ENCODE peak calls at places on chromosomes 16 and 17, in four cellular contexts. I is A549, Z is K562, F is HepG2. L is an unnamed sample.

GRCh38 chr16:52399116-52399515 is 147.8 kb downstream of the TOX3 start:
- DNase-seq in I (no peak), Z (no peak), F (no peak), L (no peak)

GRCh38 chr16:19505600-19506303 is 16.1 kb downstream of the GDE1 start:
- DNase-seq in I (no peak), Z (no peak), F (no peak), L (no peak)

GRCh38 chr17:7234100-7235012 is at the start of gene DVL2:
- DNase-seq in I (peak), Z (peak), F (peak), L (no peak)

GRCh38 chr17:19020016-19020415 is 15.5 kb upstream of the FAM83G start:
- DNase-seq in I (no peak), Z (no peak), F (no peak), L (no peak)

GRCh38 chr17:5033352-5034015 is 1.7 kb downstream of the SLC52A1 start:
- DNase-seq in I (no peak), Z (no peak), F (no peak), L (no peak)

GRCh38 chr16:83402969-83403368 is 404.8 kb upstream of the HSBP1 start:
- DNase-seq in I (no peak), Z (no peak), F (no peak), L (no peak)

GRCh38 chr16:54813778-54814177 is 116.9 kb upstream of the IRX5 start:
- DNase-seq in I (no peak), Z (no peak), F (no peak), L (no peak)

GRCh38 chr16:56807011-56807675 is 57.9 kb upstream of the SLC12A3 start:
- DNase-seq in I (peak), Z (no peak), F (peak), L (no peak)

GRCh38 chr16:12674096-12674495 is 129.6 kb downstream of the CPPED1 start:
- DNase-seq in I (no peak), Z (no peak), F (no peak), L (no peak)

GRCh38 chr16:49652441-49653175 is 203.3 kb downstream of the ZNF423 start:
- DNase-seq in I (no peak), Z (no peak), F (no peak), L (no peak)
- TF ChIP-seq PHF8 in I (no peak), Z (no peak), F (no peak), L (no peak)

GRCh38 chr17:40104570-40105471 is 4.4 kb upstream of the NR1D1 start:
- DNase-seq in I (no peak), Z (no peak), F (no peak), L (no peak)
- TF ChIP-seq PHF8 in I (no peak), Z (no peak), F (no peak), L (no peak)

GRCh38 chr16:88064011-88064888 is 113.0 kb downstream of the BANP start:
- DNase-seq in I (no peak), Z (no peak), F (no peak), L (no peak)

GRCh38 chr16:88064889-88065746 is 113.9 kb downstream of the BANP start:
- DNase-seq in I (no peak), Z (no peak), F (no peak), L (no peak)

GRCh38 chr16:88061346-88062110 is 110.3 kb downstream of the BANP start:
- DNase-seq in I (no peak), Z (no peak), F (no peak), L (no peak)

GRCh38 chr16:88062341-88062861 is 111.2 kb downstream of the BANP start:
- DNase-seq in I (no peak), Z (no peak), F (no peak), L (no peak)

GRCh38 chr16:88063201-88063773 is 112.1 kb downstream of the BANP start:
- DNase-seq in I (no peak), Z (no peak), F (no peak), L (no peak)
- TF ChIP-seq PHF8 in I (no peak), Z (no peak), F (no peak), L (no peak)

GRCh38 chr16:58426960-58427359 is 34.7 kb downstream of the GINS3 start:
- DNase-seq in I (no peak), Z (no peak), F (no peak), L (no peak)
- TF ChIP-seq PHF8 in I (no peak), Z (no peak), F (no peak), L (no peak)

DNA sequence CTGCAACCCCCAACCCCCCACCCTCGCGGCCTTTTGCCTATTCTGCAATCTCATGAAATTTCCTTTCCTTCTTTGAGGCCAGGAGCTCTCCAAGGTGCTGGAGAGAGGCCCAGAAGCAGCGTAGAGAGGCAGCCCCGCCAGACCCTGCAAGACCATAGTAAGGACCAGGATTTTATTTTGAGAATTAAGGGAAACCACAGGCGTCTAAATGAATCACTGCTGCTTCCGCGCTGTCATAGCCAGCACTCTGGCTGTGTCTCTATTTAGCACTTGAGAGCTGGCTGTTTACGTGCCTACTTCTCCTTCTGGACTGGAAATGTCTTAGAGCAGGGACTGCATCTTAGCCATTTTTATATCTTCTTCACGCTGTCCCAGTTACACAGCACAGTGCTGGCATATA is 37.5 kb upstream of the PIRT start:
- DNase-seq in I (no peak), Z (peak), F (no peak), L (no peak)
- TF ChIP-seq PHF8 in I (no peak), Z (no peak), F (no peak), L (no peak)

DNA sequence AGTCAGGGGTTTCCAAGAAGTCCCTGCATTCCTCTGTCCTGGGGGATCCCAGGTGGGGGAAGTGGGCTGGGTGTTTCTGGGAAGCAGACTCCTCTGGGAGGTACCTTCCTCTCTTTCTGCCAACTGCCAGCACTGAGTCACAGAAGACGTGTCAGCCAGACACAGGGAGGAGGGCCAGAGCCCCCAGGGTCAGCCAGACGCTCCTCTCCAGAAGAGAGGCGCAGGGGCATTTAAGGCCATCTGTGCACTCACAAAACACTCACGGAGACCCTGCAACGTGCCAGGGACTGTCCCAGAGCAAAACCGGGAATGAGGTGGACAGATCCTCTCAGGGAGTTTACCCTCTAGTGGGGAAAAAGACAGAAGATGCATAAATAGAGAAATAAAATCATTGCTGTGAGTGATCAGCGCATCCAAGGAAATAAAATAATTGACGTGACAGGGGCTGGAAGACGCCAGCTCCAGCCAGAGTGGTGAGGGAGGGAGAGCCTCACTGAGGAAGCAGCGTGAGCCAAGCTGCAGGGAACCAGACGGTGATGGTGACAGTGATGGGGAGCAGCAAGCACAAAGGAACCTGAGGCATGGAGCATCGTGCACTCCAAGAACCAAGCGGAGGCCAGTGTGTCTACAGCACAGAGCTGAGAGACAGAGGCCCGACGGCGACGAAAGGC is 105.4 kb downstream of the ZNF423 start:
- DNase-seq in I (no peak), Z (no peak), F (no peak), L (no peak)
- TF ChIP-seq PHF8 in I (no peak), Z (no peak), F (no peak), L (no peak)

GRCh38 chr17:55426851-55427586 is 5.4 kb upstream of the MMD start:
- DNase-seq in I (no peak), Z (no peak), F (no peak), L (no peak)
- TF ChIP-seq PHF8 in I (no peak), Z (no peak), F (no peak), L (no peak)